ENCODE peak calls at places on chromosomes 6 and 20, in eight cellular contexts. W, Z, D, H, C, R, M and T are unnamed samples.

GRCh38 chr6:138527376-138528092 is 28.2 kb upstream of the NHSL1 start:
- DNase-seq in W (no peak), Z (no peak), D (no peak), H (no peak), C (no peak), R (no peak), M (no peak), T (no peak)

GRCh38 chr20:57398231-57398821 is 7.1 kb downstream of the RBM38 start:
- DNase-seq in W (no peak), Z (no peak), D (peak; percentile 78), H (peak; percentile 98), C (peak; percentile 68), R (no peak), M (no peak), T (no peak)

GRCh38 chr20:21739682-21740081 is 34.2 kb downstream of the PAX1 start:
- DNase-seq in W (no peak), Z (no peak), D (no peak), H (no peak), C (no peak), R (no peak), M (no peak), T (no peak)

GRCh38 chr6:31588871-31589650 is 3.0 kb downstream of the LST1 start:
- DNase-seq in W (no peak), Z (no peak), D (peak; percentile 65), H (no peak), C (no peak), R (no peak), M (no peak), T (no peak)

GRCh38 chr20:4083103-4083864 is 67.9 kb upstream of the RNF24 start:
- DNase-seq in W (no peak), Z (no peak), D (no peak), H (no peak), C (no peak), R (no peak), M (no peak), T (no peak)

GRCh38 chr6:106613590-106613989 is 15.7 kb downstream of the RTN4IP1 start:
- DNase-seq in W (no peak), Z (no peak), D (no peak), H (no peak), C (no peak), R (no peak), M (no peak), T (no peak)

GRCh38 chr6:44397424-44398169 is 10.1 kb downstream of the CDC5L start:
- DNase-seq in W (no peak), Z (no peak), D (no peak), H (no peak), C (no peak), R (no peak), M (no peak), T (no peak)

GRCh38 chr20:33569290-33570094 is 79.6 kb downstream of the CBFA2T2 start:
- DNase-seq in W (no peak), Z (no peak), D (no peak), H (no peak), C (no peak), R (peak; percentile 70), M (no peak), T (no peak)

GRCh38 chr6:24933868-24934401 is 1.8 kb downstream of the RIPOR2 start:
- DNase-seq in W (no peak), Z (no peak), D (no peak), H (peak; percentile 58), C (no peak), R (no peak), M (no peak), T (no peak)
- TF ChIP-seq CTCF in W (no peak), Z (peak; percentile 64), D (peak; percentile 57), H (peak; percentile 75), C (peak; percentile 54), R (peak; percentile 51), M (peak; percentile 46), T (peak; percentile 65)

GRCh38 chr6:14282854-14283505 is 165.4 kb downstream of the CD83 start:
- DNase-seq in W (no peak), Z (no peak), D (no peak), H (no peak), C (no peak), R (no peak), M (no peak), T (no peak)

GRCh38 chr6:14280006-14280510 is 162.5 kb downstream of the CD83 start:
- DNase-seq in W (no peak), Z (no peak), D (no peak), H (no peak), C (no peak), R (no peak), M (no peak), T (no peak)

GRCh38 chr6:14281831-14282230 is 164.3 kb downstream of the CD83 start:
- DNase-seq in W (no peak), Z (no peak), D (no peak), H (no peak), C (no peak), R (no peak), M (no peak), T (no peak)

GRCh38 chr6:14282326-14282725 is 164.8 kb downstream of the CD83 start:
- DNase-seq in W (no peak), Z (no peak), D (no peak), H (no peak), C (no peak), R (no peak), M (no peak), T (no peak)

GRCh38 chr6:14280766-14281293 is 163.3 kb downstream of the CD83 start:
- DNase-seq in W (no peak), Z (no peak), D (no peak), H (no peak), C (no peak), R (no peak), M (no peak), T (no peak)
- TF ChIP-seq CTCF in W (no peak), Z (peak; percentile 16), D (peak; percentile 9), H (no peak), C (no peak), R (peak; percentile 10), M (no peak), T (no peak)

GRCh38 chr6:52233975-52234823 is 10.1 kb downstream of the IL17F start:
- DNase-seq in W (no peak), Z (peak; percentile 66), D (no peak), H (no peak), C (no peak), R (peak; percentile 35), M (no peak), T (no peak)
- TF ChIP-seq CTCF in W (no peak), Z (peak; percentile 59), D (peak; percentile 41), H (no peak), C (peak; percentile 27), R (peak; percentile 78), M (peak; percentile 28), T (peak; percentile 73)

DNA sequence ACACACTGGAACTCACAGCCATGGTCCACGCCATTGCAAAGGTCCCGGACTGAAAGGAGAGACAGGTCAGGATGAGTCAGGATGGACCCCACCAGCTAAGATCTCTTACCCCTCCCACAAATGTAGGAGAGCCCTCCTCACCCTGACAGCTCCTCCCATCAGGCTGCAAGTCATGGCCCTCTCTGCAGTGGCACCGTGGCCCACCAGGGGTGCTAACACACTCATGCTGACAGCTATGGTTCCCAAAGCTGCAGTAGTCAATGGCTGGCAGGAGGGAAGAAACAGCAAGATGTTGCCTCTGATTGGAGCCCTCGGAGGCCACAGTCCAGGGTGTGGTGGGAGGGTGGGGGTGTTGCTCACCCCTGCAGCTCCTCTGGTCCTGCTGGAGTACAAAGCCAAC is 5.7 kb upstream of the RBPJL start:
- DNase-seq in W (no peak), Z (no peak), D (no peak), H (no peak), C (no peak), R (no peak), M (no peak), T (no peak)
- TF ChIP-seq CTCF in W (no peak), Z (peak; percentile 53), D (peak; percentile 19), H (peak; percentile 9), C (peak; percentile 9), R (peak; percentile 57), M (no peak), T (peak; percentile 69)

DNA sequence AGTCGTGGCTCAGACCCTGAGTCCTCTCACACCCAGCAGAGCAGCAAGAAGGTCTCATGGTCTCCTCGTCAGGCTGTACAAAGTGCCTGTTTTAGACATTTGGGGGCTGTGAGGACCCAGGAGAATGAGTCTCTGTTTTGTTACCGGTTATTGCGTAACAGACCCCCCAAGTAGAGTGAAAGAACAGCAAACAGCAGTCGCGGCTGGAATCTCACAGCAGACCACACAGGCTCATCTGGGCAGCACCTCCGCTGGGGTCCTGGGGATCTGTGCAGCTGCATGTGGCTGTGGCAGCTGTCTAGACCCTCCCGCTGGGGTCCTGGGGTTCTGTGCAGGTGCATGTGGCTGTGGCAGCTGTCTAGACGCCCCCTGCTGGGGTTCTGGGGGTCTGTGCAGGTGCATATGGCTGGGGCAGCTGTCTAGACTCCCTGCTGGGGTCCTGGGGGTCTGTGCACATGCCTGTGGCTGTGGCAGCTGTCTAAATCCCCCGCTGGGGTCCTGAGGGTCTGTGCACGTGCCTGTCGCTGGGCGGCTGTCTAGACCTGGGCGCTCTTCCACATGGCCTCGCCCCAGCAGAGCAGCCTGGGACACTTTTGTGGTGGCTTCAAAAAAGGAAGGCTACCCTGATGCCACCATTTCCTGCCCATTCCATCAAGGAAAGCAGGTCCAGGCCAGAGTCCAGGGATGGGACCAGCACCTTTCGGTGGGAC is 24.7 kb downstream of the ENTPD6 start:
- DNase-seq in W (peak; percentile 67), Z (no peak), D (no peak), H (no peak), C (no peak), R (no peak), M (no peak), T (no peak)
- TF ChIP-seq CTCF in W (no peak), Z (peak; percentile 44), D (peak; percentile 20), H (no peak), C (peak; percentile 24), R (peak; percentile 40), M (peak; percentile 17), T (peak; percentile 54)

GRCh38 chr6:35727935-35728662 is 8.7 kb upstream of the ARMC12 start:
- DNase-seq in W (peak; percentile 89), Z (peak; percentile 72), D (peak; percentile 98), H (peak; percentile 99), C (peak; percentile 97), R (peak; percentile 84), M (peak; percentile 91), T (peak; percentile 80)
- TF ChIP-seq CTCF in W (peak; percentile 58), Z (no peak), D (peak; percentile 33), H (peak; percentile 3), C (peak; percentile 22), R (peak; percentile 15), M (peak; percentile 26), T (no peak)